ENCODE peak calls at places on chromosomes 4 and X, in ten cellular contexts. K, Z, T, N, B, R, D, L, E and F are unnamed samples.

GRCh38 chr4:184745747-184746531 is 12.0 kb upstream of the CENPU start:
- DNase-seq in D (peak), E (peak), L (peak), B (peak), N (peak), T (peak), R (peak), Z (peak), K (peak), F (peak)

GRCh38 chr4:61828960-61829359 is 628.8 kb downstream of the ADGRL3 start:
- DNase-seq in E (no peak), L (no peak), N (no peak), K (no peak), Z (no peak), T (no peak), R (no peak), D (no peak), B (no peak), F (no peak)

GRCh38 chr4:18869166-18869565 is 847.6 kb upstream of the LCORL start:
- DNase-seq in E (no peak), K (no peak), R (no peak), D (no peak), Z (no peak), T (no peak), B (no peak), N (peak), L (no peak), F (no peak)

GRCh38 chr4:962231-963208 is 10.8 kb downstream of the DGKQ start:
- DNase-seq in Z (no peak), R (peak), K (no peak), D (no peak), L (no peak), N (no peak), B (no peak), E (no peak), T (no peak), F (peak)

GRCh38 chrX:38375888-38376287 is 23.5 kb downstream of the OTC start:
- DNase-seq in T (peak), K (peak), D (peak), B (peak), R (no peak), Z (no peak), N (peak), L (no peak), E (peak), F (no peak)

GRCh38 chr4:161581262-161581661 is 582.5 kb downstream of the FSTL5 start:
- DNase-seq in B (no peak), D (peak), L (no peak), E (no peak), K (no peak), Z (no peak), N (no peak), T (peak), R (no peak), F (no peak)

GRCh38 chr4:54586343-54586953 is 71.3 kb upstream of the KIT start:
- DNase-seq in L (no peak), B (peak), D (peak), K (no peak), Z (no peak), R (no peak), E (no peak), T (peak), N (peak), F (no peak)

GRCh38 chr4:119984998-119985397 is 81.7 kb downstream of the MAD2L1 start:
- DNase-seq in E (no peak), L (no peak), T (no peak), K (no peak), Z (no peak), B (no peak), D (no peak), R (no peak), N (no peak), F (no peak)

GRCh38 chr4:44651425-44651824 is at the start of gene YIPF7:
- DNase-seq in Z (no peak), L (no peak), R (no peak), B (no peak), E (no peak), K (no peak), D (no peak), N (no peak), T (no peak), F (no peak)

GRCh38 chr4:66558651-66559050 is 888.4 kb upstream of the EPHA5 start:
- DNase-seq in E (no peak), K (no peak), T (no peak), D (peak), Z (no peak), R (no peak), L (no peak), B (no peak), N (no peak), F (no peak)